ENCODE peak calls at places on chromosomes 5 and 9, in six cellular contexts. Y is cardiac fibroblast; Q is T-helper 2 cell treated with Interferon-gamma antibody and Interleukin-4, amounts not matched to agents 5 μg/mL and 100 μg/mL, for 36 hours; P is GDM1; V is iris pigment epithelial cell; G is MV-4-11. J is an unnamed sample.

GRCh38 chr5:62112689-62113220 is 193.3 kb upstream of the KIF2A start:
- DNase-seq in Y (no peak), Q (no peak), P (no peak), V (no peak), G (no peak), J (no peak)

GRCh38 chr5:137115152-137115551 is 384.0 kb downstream of the SPOCK1 start:
- DNase-seq in Y (no peak), Q (no peak), P (no peak), V (no peak), G (peak), J (no peak)

GRCh38 chr9:90830977-90831376 is 29.4 kb downstream of the SYK start:
- DNase-seq in Y (no peak), Q (no peak), P (no peak), V (no peak), G (no peak), J (no peak)

GRCh38 chr5:157180374-157181264 is at the start of gene ITK:
- DNase-seq in Y (no peak), Q (peak), P (no peak), V (no peak), G (no peak), J (no peak)

GRCh38 chr9:115378246-115378645 is 260.3 kb upstream of the TNC start:
- DNase-seq in Y (no peak), Q (no peak), P (no peak), V (no peak), G (no peak), J (no peak)

GRCh38 chr9:94937214-94937903 is 210.9 kb downstream of the AOPEP start:
- DNase-seq in Y (peak), Q (no peak), P (no peak), V (peak), G (peak), J (peak)

GRCh38 chr9:130118841-130119520 is 53.2 kb upstream of the NCS1 start:
- DNase-seq in Y (peak), Q (no peak), P (no peak), V (peak), G (peak), J (peak)

GRCh38 chr9:98850851-98851729 is 43.6 kb downstream of the GALNT12 start:
- DNase-seq in Y (no peak), Q (no peak), P (no peak), V (peak), G (no peak), J (no peak)

GRCh38 chr9:20087481-20087880 is 298.6 kb upstream of the SLC24A2 start:
- DNase-seq in Y (peak), Q (no peak), P (no peak), V (peak), G (no peak), J (no peak)

GRCh38 chr5:935510-936084 is 42.9 kb downstream of the TRIP13 start:
- DNase-seq in Y (no peak), Q (no peak), P (no peak), V (no peak), G (peak), J (no peak)